ENCODE peak calls at places on chromosomes 4 and X, in six cellular contexts. I, U, H, B, Z and X are unnamed samples.

GRCh38 chr4:6322761-6323566 is 53.3 kb downstream of the WFS1 start:
- DNase-seq in I (no peak), U (no peak), H (no peak), B (no peak), Z (no peak), X (no peak)

GRCh38 chrX:155864655-155865054 is 16.5 kb upstream of the VAMP7 start:
- DNase-seq in I (no peak), U (peak; percentile 13), H (no peak), B (no peak), Z (no peak), X (no peak)

GRCh38 chr4:145883173-145883572 is 55.5 kb downstream of the ZNF827 start:
- DNase-seq in I (no peak), U (no peak), H (no peak), B (no peak), Z (no peak), X (no peak)

GRCh38 chr4:155666701-155667537 is at the start of gene GUCY1A1:
- DNase-seq in I (peak; percentile 22), U (peak; percentile 30), H (peak; percentile 4), B (peak; percentile 79), Z (peak; percentile 69), X (peak; percentile 50)

GRCh38 chr4:165906272-165906671 is 33.2 kb downstream of the TLL1 start:
- DNase-seq in I (no peak), U (no peak), H (no peak), B (no peak), Z (no peak), X (no peak)

GRCh38 chr4:7403001-7403400 is 31.7 kb downstream of the PSAPL1 start:
- DNase-seq in I (no peak), U (no peak), H (no peak), B (no peak), Z (no peak), X (no peak)

GRCh38 chrX:15816886-15817285 is 26.6 kb downstream of the ZRSR2 start:
- DNase-seq in I (no peak), U (no peak), H (no peak), B (no peak), Z (no peak), X (no peak)

GRCh38 chr4:126124817-126125216 is 810.1 kb downstream of the FAT4 start:
- DNase-seq in I (no peak), U (no peak), H (no peak), B (no peak), Z (no peak), X (no peak)

GRCh38 chr4:182929296-182929695 is 12.1 kb upstream of the DCTD start:
- DNase-seq in I (peak; percentile 78), U (peak; percentile 95), H (no peak), B (no peak), Z (no peak), X (no peak)

GRCh38 chr4:114180481-114180880 is 201.0 kb upstream of the ARSJ start:
- DNase-seq in I (peak; percentile 73), U (peak; percentile 91), H (no peak), B (no peak), Z (peak; percentile 50), X (peak; percentile 29)

GRCh38 chr4:151231915-151232595 is 44.9 kb upstream of the PRSS48 start:
- DNase-seq in I (no peak), U (peak; percentile 49), H (no peak), B (no peak), Z (no peak), X (no peak)

GRCh38 chr4:143728171-143728570 is 27.7 kb upstream of the FREM3 start:
- DNase-seq in I (no peak), U (peak; percentile 42), H (no peak), B (no peak), Z (no peak), X (no peak)

GRCh38 chr4:16199132-16199531 is 27.1 kb downstream of the TAPT1 start:
- DNase-seq in I (no peak), U (peak; percentile 42), H (no peak), B (no peak), Z (no peak), X (no peak)

GRCh38 chrX:108020631-108021030 is 24.2 kb upstream of the VSIG1 start:
- DNase-seq in I (peak; percentile 18), U (peak; percentile 32), H (no peak), B (peak; percentile 7), Z (no peak), X (no peak)

GRCh38 chr4:3766791-3767561 is 791 bp downstream of the ADRA2C start:
- DNase-seq in I (peak; percentile 30), U (peak; percentile 3), H (no peak), B (no peak), Z (peak; percentile 77), X (no peak)

GRCh38 chrX:143017272-143017671 is 8.5 kb upstream of the SPANXN4 start:
- DNase-seq in I (no peak), U (no peak), H (no peak), B (no peak), Z (no peak), X (no peak)

GRCh38 chr4:74015126-74015780 is 16.8 kb upstream of the CXCL5 start:
- DNase-seq in I (no peak), U (no peak), H (no peak), B (no peak), Z (no peak), X (no peak)

GRCh38 chr4:141391293-141391692 is 170.6 kb downstream of the ZNF330 start:
- DNase-seq in I (no peak), U (peak; percentile 65), H (no peak), B (no peak), Z (no peak), X (no peak)

GRCh38 chr4:169627307-169627706 is 6.9 kb downstream of the CLCN3 start:
- DNase-seq in I (no peak), U (no peak), H (no peak), B (no peak), Z (no peak), X (no peak)

GRCh38 chrX:44082829-44083228 is 109.6 kb upstream of the NDP start:
- DNase-seq in I (no peak), U (no peak), H (no peak), B (no peak), Z (no peak), X (no peak)

GRCh38 chrX:16897445-16897844 is 27.3 kb upstream of the RBBP7 start:
- DNase-seq in I (no peak), U (no peak), H (no peak), B (no peak), Z (no peak), X (no peak)

GRCh38 chr4:40530961-40531635 is 98.6 kb downstream of the RBM47 start:
- DNase-seq in I (no peak), U (no peak), H (no peak), B (no peak), Z (no peak), X (no peak)

GRCh38 chr4:3036131-3036952 is 38.0 kb downstream of the HTT-AS start:
- DNase-seq in I (no peak), U (no peak), H (no peak), B (no peak), Z (no peak), X (no peak)